ENCODE peak calls at places on chromosomes 1 and 21, in nine cellular contexts. One of them, this sample, is unnamed.
A peak's percentile ranks its signal among the peaks of the same experiment; 100 is the strongest.

GRCh38 chr1:87392241-87393192 is 63.8 kb downstream of the LMO4 start:
- DNase-seq in kidney tubule cell: peak; percentile 87
- DNase-seq in psoas muscle: no peak
- DNase-seq in naive thymus-derived CD8-positive, alpha-beta T cell: no peak
- DNase-seq in posterior cingulate gyrus: no peak
- DNase-seq in CD4-positive, alpha-beta T cell: no peak
- DNase-seq in effector memory CD4-positive, alpha-beta T cell: no peak
- DNase-seq in activated T-cell treated with anti-CD3 and anti-CD28 coated beads, Interleukin-2, amount 50 U/mL, for 72 hours: no peak
- DNase-seq in activated naive CD4-positive, alpha-beta T cell: no peak
- DNase-seq in this sample: peak; percentile 68

GRCh38 chr1:45604239-45604638 is 19.6 kb downstream of the CCDC17 start:
- DNase-seq in kidney tubule cell: no peak
- DNase-seq in psoas muscle: no peak
- DNase-seq in naive thymus-derived CD8-positive, alpha-beta T cell: no peak
- DNase-seq in posterior cingulate gyrus: no peak
- DNase-seq in CD4-positive, alpha-beta T cell: no peak
- DNase-seq in effector memory CD4-positive, alpha-beta T cell: no peak
- DNase-seq in activated T-cell treated with anti-CD3 and anti-CD28 coated beads, Interleukin-2, amount 50 U/mL, for 72 hours: no peak
- DNase-seq in activated naive CD4-positive, alpha-beta T cell: no peak
- DNase-seq in this sample: no peak

GRCh38 chr1:201254625-201255469 is 28.5 kb upstream of the PKP1 start:
- DNase-seq in kidney tubule cell: peak; percentile 53
- DNase-seq in psoas muscle: peak; percentile 83
- DNase-seq in naive thymus-derived CD8-positive, alpha-beta T cell: peak; percentile 40
- DNase-seq in posterior cingulate gyrus: peak; percentile 91
- DNase-seq in CD4-positive, alpha-beta T cell: peak; percentile 37
- DNase-seq in effector memory CD4-positive, alpha-beta T cell: peak; percentile 39
- DNase-seq in activated T-cell treated with anti-CD3 and anti-CD28 coated beads, Interleukin-2, amount 50 U/mL, for 72 hours: peak; percentile 71
- DNase-seq in activated naive CD4-positive, alpha-beta T cell: peak; percentile 64
- DNase-seq in this sample: no peak

GRCh38 chr1:27332536-27333281 is 9.1 kb upstream of the SYTL1 start:
- DNase-seq in kidney tubule cell: peak; percentile 39
- DNase-seq in psoas muscle: peak; percentile 68
- DNase-seq in naive thymus-derived CD8-positive, alpha-beta T cell: peak; percentile 63
- DNase-seq in posterior cingulate gyrus: no peak
- DNase-seq in CD4-positive, alpha-beta T cell: peak; percentile 53
- DNase-seq in effector memory CD4-positive, alpha-beta T cell: peak; percentile 41
- DNase-seq in activated T-cell treated with anti-CD3 and anti-CD28 coated beads, Interleukin-2, amount 50 U/mL, for 72 hours: peak; percentile 63
- DNase-seq in activated naive CD4-positive, alpha-beta T cell: no peak
- DNase-seq in this sample: no peak

GRCh38 chr1:202656951-202657646 is 53.2 kb downstream of the SYT2 start:
- DNase-seq in kidney tubule cell: peak; percentile 35
- DNase-seq in psoas muscle: no peak
- DNase-seq in naive thymus-derived CD8-positive, alpha-beta T cell: no peak
- DNase-seq in posterior cingulate gyrus: no peak
- DNase-seq in CD4-positive, alpha-beta T cell: no peak
- DNase-seq in effector memory CD4-positive, alpha-beta T cell: no peak
- DNase-seq in activated T-cell treated with anti-CD3 and anti-CD28 coated beads, Interleukin-2, amount 50 U/mL, for 72 hours: no peak
- DNase-seq in activated naive CD4-positive, alpha-beta T cell: no peak
- DNase-seq in this sample: no peak

GRCh38 chr21:38699048-38699447 is 106.7 kb upstream of the ETS2 start:
- DNase-seq in kidney tubule cell: no peak
- DNase-seq in psoas muscle: no peak
- DNase-seq in naive thymus-derived CD8-positive, alpha-beta T cell: no peak
- DNase-seq in posterior cingulate gyrus: no peak
- DNase-seq in CD4-positive, alpha-beta T cell: no peak
- DNase-seq in effector memory CD4-positive, alpha-beta T cell: no peak
- DNase-seq in activated T-cell treated with anti-CD3 and anti-CD28 coated beads, Interleukin-2, amount 50 U/mL, for 72 hours: no peak
- DNase-seq in activated naive CD4-positive, alpha-beta T cell: no peak
- DNase-seq in this sample: no peak

GRCh38 chr1:46525253-46525983 is 26.0 kb downstream of the KNCN start:
- DNase-seq in kidney tubule cell: no peak
- DNase-seq in psoas muscle: peak; percentile 33
- DNase-seq in naive thymus-derived CD8-positive, alpha-beta T cell: no peak
- DNase-seq in posterior cingulate gyrus: peak; percentile 46
- DNase-seq in CD4-positive, alpha-beta T cell: no peak
- DNase-seq in effector memory CD4-positive, alpha-beta T cell: no peak
- DNase-seq in activated T-cell treated with anti-CD3 and anti-CD28 coated beads, Interleukin-2, amount 50 U/mL, for 72 hours: no peak
- DNase-seq in activated naive CD4-positive, alpha-beta T cell: no peak
- DNase-seq in this sample: no peak

GRCh38 chr1:57546527-57546926 is 122.7 kb upstream of the DAB1 start:
- DNase-seq in kidney tubule cell: no peak
- DNase-seq in psoas muscle: no peak
- DNase-seq in naive thymus-derived CD8-positive, alpha-beta T cell: no peak
- DNase-seq in posterior cingulate gyrus: no peak
- DNase-seq in CD4-positive, alpha-beta T cell: no peak
- DNase-seq in effector memory CD4-positive, alpha-beta T cell: no peak
- DNase-seq in activated T-cell treated with anti-CD3 and anti-CD28 coated beads, Interleukin-2, amount 50 U/mL, for 72 hours: no peak
- DNase-seq in activated naive CD4-positive, alpha-beta T cell: no peak
- DNase-seq in this sample: no peak

GRCh38 chr1:210294991-210295773 is 33.5 kb upstream of the HHAT start:
- DNase-seq in kidney tubule cell: peak; percentile 13
- DNase-seq in psoas muscle: peak; percentile 61
- DNase-seq in naive thymus-derived CD8-positive, alpha-beta T cell: no peak
- DNase-seq in posterior cingulate gyrus: no peak
- DNase-seq in CD4-positive, alpha-beta T cell: no peak
- DNase-seq in effector memory CD4-positive, alpha-beta T cell: no peak
- DNase-seq in activated T-cell treated with anti-CD3 and anti-CD28 coated beads, Interleukin-2, amount 50 U/mL, for 72 hours: no peak
- DNase-seq in activated naive CD4-positive, alpha-beta T cell: no peak
- DNase-seq in this sample: no peak

GRCh38 chr1:111747282-111747734 is 8.1 kb upstream of the INKA2 start:
- DNase-seq in kidney tubule cell: peak; percentile 78
- DNase-seq in psoas muscle: no peak
- DNase-seq in naive thymus-derived CD8-positive, alpha-beta T cell: peak; percentile 31
- DNase-seq in posterior cingulate gyrus: no peak
- DNase-seq in CD4-positive, alpha-beta T cell: peak; percentile 47
- DNase-seq in effector memory CD4-positive, alpha-beta T cell: peak; percentile 55
- DNase-seq in activated T-cell treated with anti-CD3 and anti-CD28 coated beads, Interleukin-2, amount 50 U/mL, for 72 hours: peak; percentile 79
- DNase-seq in activated naive CD4-positive, alpha-beta T cell: no peak
- DNase-seq in this sample: peak; percentile 63

GRCh38 chr1:164683235-164683634 is 124.3 kb downstream of the PBX1 start:
- DNase-seq in kidney tubule cell: peak; percentile 72
- DNase-seq in psoas muscle: no peak
- DNase-seq in naive thymus-derived CD8-positive, alpha-beta T cell: no peak
- DNase-seq in posterior cingulate gyrus: no peak
- DNase-seq in CD4-positive, alpha-beta T cell: no peak
- DNase-seq in effector memory CD4-positive, alpha-beta T cell: no peak
- DNase-seq in activated T-cell treated with anti-CD3 and anti-CD28 coated beads, Interleukin-2, amount 50 U/mL, for 72 hours: no peak
- DNase-seq in activated naive CD4-positive, alpha-beta T cell: no peak
- DNase-seq in this sample: no peak

GRCh38 chr21:31659286-31660133 is at the start of gene SOD1:
- DNase-seq in kidney tubule cell: peak; percentile 93
- DNase-seq in psoas muscle: peak; percentile 97
- DNase-seq in naive thymus-derived CD8-positive, alpha-beta T cell: peak; percentile 92
- DNase-seq in posterior cingulate gyrus: peak; percentile 100
- DNase-seq in CD4-positive, alpha-beta T cell: peak; percentile 95
- DNase-seq in effector memory CD4-positive, alpha-beta T cell: peak; percentile 93
- DNase-seq in activated T-cell treated with anti-CD3 and anti-CD28 coated beads, Interleukin-2, amount 50 U/mL, for 72 hours: peak; percentile 97
- DNase-seq in activated naive CD4-positive, alpha-beta T cell: peak; percentile 91
- DNase-seq in this sample: peak; percentile 80

GRCh38 chr1:192631749-192632148 is 4.2 kb upstream of the RGS13 start:
- DNase-seq in kidney tubule cell: no peak
- DNase-seq in psoas muscle: no peak
- DNase-seq in naive thymus-derived CD8-positive, alpha-beta T cell: no peak
- DNase-seq in posterior cingulate gyrus: no peak
- DNase-seq in CD4-positive, alpha-beta T cell: no peak
- DNase-seq in effector memory CD4-positive, alpha-beta T cell: no peak
- DNase-seq in activated T-cell treated with anti-CD3 and anti-CD28 coated beads, Interleukin-2, amount 50 U/mL, for 72 hours: no peak
- DNase-seq in activated naive CD4-positive, alpha-beta T cell: no peak
- DNase-seq in this sample: no peak

GRCh38 chr1:51552929-51553807 is 34.1 kb upstream of the EPS15 start:
- DNase-seq in kidney tubule cell: no peak
- DNase-seq in psoas muscle: no peak
- DNase-seq in naive thymus-derived CD8-positive, alpha-beta T cell: no peak
- DNase-seq in posterior cingulate gyrus: no peak
- DNase-seq in CD4-positive, alpha-beta T cell: no peak
- DNase-seq in effector memory CD4-positive, alpha-beta T cell: no peak
- DNase-seq in activated T-cell treated with anti-CD3 and anti-CD28 coated beads, Interleukin-2, amount 50 U/mL, for 72 hours: no peak
- DNase-seq in activated naive CD4-positive, alpha-beta T cell: no peak
- DNase-seq in this sample: no peak

GRCh38 chr1:32828341-32828740 is 10.9 kb downstream of the S100PBP start:
- DNase-seq in kidney tubule cell: peak; percentile 5
- DNase-seq in psoas muscle: no peak
- DNase-seq in naive thymus-derived CD8-positive, alpha-beta T cell: no peak
- DNase-seq in posterior cingulate gyrus: no peak
- DNase-seq in CD4-positive, alpha-beta T cell: no peak
- DNase-seq in effector memory CD4-positive, alpha-beta T cell: no peak
- DNase-seq in activated T-cell treated with anti-CD3 and anti-CD28 coated beads, Interleukin-2, amount 50 U/mL, for 72 hours: no peak
- DNase-seq in activated naive CD4-positive, alpha-beta T cell: no peak
- DNase-seq in this sample: peak; percentile 19

GRCh38 chr1:21625390-21626190 is 43.6 kb downstream of the RAP1GAP start:
- DNase-seq in kidney tubule cell: no peak
- DNase-seq in psoas muscle: no peak
- DNase-seq in naive thymus-derived CD8-positive, alpha-beta T cell: no peak
- DNase-seq in posterior cingulate gyrus: no peak
- DNase-seq in CD4-positive, alpha-beta T cell: no peak
- DNase-seq in effector memory CD4-positive, alpha-beta T cell: no peak
- DNase-seq in activated T-cell treated with anti-CD3 and anti-CD28 coated beads, Interleukin-2, amount 50 U/mL, for 72 hours: no peak
- DNase-seq in activated naive CD4-positive, alpha-beta T cell: no peak
- DNase-seq in this sample: no peak

GRCh38 chr1:21318714-21319159 is 28.5 kb upstream of the ECE1 start:
- DNase-seq in kidney tubule cell: no peak
- DNase-seq in psoas muscle: peak; percentile 96
- DNase-seq in naive thymus-derived CD8-positive, alpha-beta T cell: no peak
- DNase-seq in posterior cingulate gyrus: no peak
- DNase-seq in CD4-positive, alpha-beta T cell: no peak
- DNase-seq in effector memory CD4-positive, alpha-beta T cell: no peak
- DNase-seq in activated T-cell treated with anti-CD3 and anti-CD28 coated beads, Interleukin-2, amount 50 U/mL, for 72 hours: no peak
- DNase-seq in activated naive CD4-positive, alpha-beta T cell: no peak
- DNase-seq in this sample: no peak

GRCh38 chr1:22347854-22348760 is 103.5 kb upstream of the ZBTB40 start:
- DNase-seq in kidney tubule cell: no peak
- DNase-seq in psoas muscle: no peak
- DNase-seq in naive thymus-derived CD8-positive, alpha-beta T cell: no peak
- DNase-seq in posterior cingulate gyrus: peak; percentile 22
- DNase-seq in CD4-positive, alpha-beta T cell: no peak
- DNase-seq in effector memory CD4-positive, alpha-beta T cell: no peak
- DNase-seq in activated T-cell treated with anti-CD3 and anti-CD28 coated beads, Interleukin-2, amount 50 U/mL, for 72 hours: no peak
- DNase-seq in activated naive CD4-positive, alpha-beta T cell: no peak
- DNase-seq in this sample: no peak

GRCh38 chr1:37948841-37949240 is 2.0 kb upstream of the INPP5B start:
- DNase-seq in kidney tubule cell: no peak
- DNase-seq in psoas muscle: peak; percentile 21
- DNase-seq in naive thymus-derived CD8-positive, alpha-beta T cell: no peak
- DNase-seq in posterior cingulate gyrus: no peak
- DNase-seq in CD4-positive, alpha-beta T cell: no peak
- DNase-seq in effector memory CD4-positive, alpha-beta T cell: no peak
- DNase-seq in activated T-cell treated with anti-CD3 and anti-CD28 coated beads, Interleukin-2, amount 50 U/mL, for 72 hours: no peak
- DNase-seq in activated naive CD4-positive, alpha-beta T cell: no peak
- DNase-seq in this sample: no peak

GRCh38 chr1:197614916-197615692 is 160.2 kb downstream of the DENND1B start:
- DNase-seq in kidney tubule cell: peak; percentile 53
- DNase-seq in psoas muscle: no peak
- DNase-seq in naive thymus-derived CD8-positive, alpha-beta T cell: peak; percentile 12
- DNase-seq in posterior cingulate gyrus: no peak
- DNase-seq in CD4-positive, alpha-beta T cell: peak; percentile 3
- DNase-seq in effector memory CD4-positive, alpha-beta T cell: no peak
- DNase-seq in activated T-cell treated with anti-CD3 and anti-CD28 coated beads, Interleukin-2, amount 50 U/mL, for 72 hours: peak; percentile 10
- DNase-seq in activated naive CD4-positive, alpha-beta T cell: no peak
- DNase-seq in this sample: peak; percentile 45

GRCh38 chr21:18153063-18153462 is 91.6 kb upstream of the CHODL start:
- DNase-seq in kidney tubule cell: no peak
- DNase-seq in psoas muscle: no peak
- DNase-seq in naive thymus-derived CD8-positive, alpha-beta T cell: no peak
- DNase-seq in posterior cingulate gyrus: no peak
- DNase-seq in CD4-positive, alpha-beta T cell: no peak
- DNase-seq in effector memory CD4-positive, alpha-beta T cell: no peak
- DNase-seq in activated T-cell treated with anti-CD3 and anti-CD28 coated beads, Interleukin-2, amount 50 U/mL, for 72 hours: no peak
- DNase-seq in activated naive CD4-positive, alpha-beta T cell: no peak
- DNase-seq in this sample: no peak

GRCh38 chr1:151398691-151399065 is 695 bp upstream of the PSMB4 start:
- DNase-seq in kidney tubule cell: no peak
- DNase-seq in psoas muscle: no peak
- DNase-seq in naive thymus-derived CD8-positive, alpha-beta T cell: no peak
- DNase-seq in posterior cingulate gyrus: no peak
- DNase-seq in CD4-positive, alpha-beta T cell: no peak
- DNase-seq in effector memory CD4-positive, alpha-beta T cell: peak; percentile 5
- DNase-seq in activated T-cell treated with anti-CD3 and anti-CD28 coated beads, Interleukin-2, amount 50 U/mL, for 72 hours: no peak
- DNase-seq in activated naive CD4-positive, alpha-beta T cell: no peak
- DNase-seq in this sample: no peak

GRCh38 chr1:246798107-246798506 is 73.9 kb downstream of the SCCPDH start:
- DNase-seq in kidney tubule cell: no peak
- DNase-seq in psoas muscle: no peak
- DNase-seq in naive thymus-derived CD8-positive, alpha-beta T cell: no peak
- DNase-seq in posterior cingulate gyrus: no peak
- DNase-seq in CD4-positive, alpha-beta T cell: no peak
- DNase-seq in effector memory CD4-positive, alpha-beta T cell: no peak
- DNase-seq in activated T-cell treated with anti-CD3 and anti-CD28 coated beads, Interleukin-2, amount 50 U/mL, for 72 hours: no peak
- DNase-seq in activated naive CD4-positive, alpha-beta T cell: no peak
- DNase-seq in this sample: no peak

GRCh38 chr21:42062543-42063022 is 8.5 kb upstream of the UMODL1 start:
- DNase-seq in kidney tubule cell: no peak
- DNase-seq in psoas muscle: peak; percentile 67
- DNase-seq in naive thymus-derived CD8-positive, alpha-beta T cell: peak; percentile 96
- DNase-seq in posterior cingulate gyrus: no peak
- DNase-seq in CD4-positive, alpha-beta T cell: peak; percentile 89
- DNase-seq in effector memory CD4-positive, alpha-beta T cell: peak; percentile 87
- DNase-seq in activated T-cell treated with anti-CD3 and anti-CD28 coated beads, Interleukin-2, amount 50 U/mL, for 72 hours: peak; percentile 89
- DNase-seq in activated naive CD4-positive, alpha-beta T cell: peak; percentile 31
- DNase-seq in this sample: no peak

GRCh38 chr1:109873278-109874175 is 37.1 kb upstream of the CSF1 start:
- DNase-seq in kidney tubule cell: peak; percentile 50
- DNase-seq in psoas muscle: no peak
- DNase-seq in naive thymus-derived CD8-positive, alpha-beta T cell: no peak
- DNase-seq in posterior cingulate gyrus: no peak
- DNase-seq in CD4-positive, alpha-beta T cell: no peak
- DNase-seq in effector memory CD4-positive, alpha-beta T cell: no peak
- DNase-seq in activated T-cell treated with anti-CD3 and anti-CD28 coated beads, Interleukin-2, amount 50 U/mL, for 72 hours: no peak
- DNase-seq in activated naive CD4-positive, alpha-beta T cell: no peak
- DNase-seq in this sample: no peak

GRCh38 chr1:162703708-162704107 is 71.4 kb downstream of the DDR2 start:
- DNase-seq in kidney tubule cell: no peak
- DNase-seq in psoas muscle: peak; percentile 56
- DNase-seq in naive thymus-derived CD8-positive, alpha-beta T cell: no peak
- DNase-seq in posterior cingulate gyrus: no peak
- DNase-seq in CD4-positive, alpha-beta T cell: no peak
- DNase-seq in effector memory CD4-positive, alpha-beta T cell: no peak
- DNase-seq in activated T-cell treated with anti-CD3 and anti-CD28 coated beads, Interleukin-2, amount 50 U/mL, for 72 hours: no peak
- DNase-seq in activated naive CD4-positive, alpha-beta T cell: no peak
- DNase-seq in this sample: no peak

GRCh38 chr1:234782821-234783220 is 172.8 kb upstream of the IRF2BP2 start:
- DNase-seq in kidney tubule cell: peak; percentile 44
- DNase-seq in psoas muscle: no peak
- DNase-seq in naive thymus-derived CD8-positive, alpha-beta T cell: no peak
- DNase-seq in posterior cingulate gyrus: no peak
- DNase-seq in CD4-positive, alpha-beta T cell: no peak
- DNase-seq in effector memory CD4-positive, alpha-beta T cell: no peak
- DNase-seq in activated T-cell treated with anti-CD3 and anti-CD28 coated beads, Interleukin-2, amount 50 U/mL, for 72 hours: no peak
- DNase-seq in activated naive CD4-positive, alpha-beta T cell: no peak
- DNase-seq in this sample: no peak

GRCh38 chr1:7422561-7422960 is 348.5 kb upstream of the VAMP3 start:
- DNase-seq in kidney tubule cell: no peak
- DNase-seq in psoas muscle: no peak
- DNase-seq in naive thymus-derived CD8-positive, alpha-beta T cell: no peak
- DNase-seq in posterior cingulate gyrus: peak; percentile 26
- DNase-seq in CD4-positive, alpha-beta T cell: no peak
- DNase-seq in effector memory CD4-positive, alpha-beta T cell: no peak
- DNase-seq in activated T-cell treated with anti-CD3 and anti-CD28 coated beads, Interleukin-2, amount 50 U/mL, for 72 hours: no peak
- DNase-seq in activated naive CD4-positive, alpha-beta T cell: no peak
- DNase-seq in this sample: no peak

GRCh38 chr1:218496561-218496960 is 151.4 kb downstream of the TGFB2 start:
- DNase-seq in kidney tubule cell: peak; percentile 100
- DNase-seq in psoas muscle: no peak
- DNase-seq in naive thymus-derived CD8-positive, alpha-beta T cell: no peak
- DNase-seq in posterior cingulate gyrus: no peak
- DNase-seq in CD4-positive, alpha-beta T cell: no peak
- DNase-seq in effector memory CD4-positive, alpha-beta T cell: no peak
- DNase-seq in activated T-cell treated with anti-CD3 and anti-CD28 coated beads, Interleukin-2, amount 50 U/mL, for 72 hours: no peak
- DNase-seq in activated naive CD4-positive, alpha-beta T cell: no peak
- DNase-seq in this sample: peak; percentile 100

GRCh38 chr1:10980094-10980577 is 32.3 kb upstream of the TARDBP start:
- DNase-seq in kidney tubule cell: peak; percentile 73
- DNase-seq in psoas muscle: peak; percentile 91
- DNase-seq in naive thymus-derived CD8-positive, alpha-beta T cell: no peak
- DNase-seq in posterior cingulate gyrus: peak; percentile 95
- DNase-seq in CD4-positive, alpha-beta T cell: no peak
- DNase-seq in effector memory CD4-positive, alpha-beta T cell: no peak
- DNase-seq in activated T-cell treated with anti-CD3 and anti-CD28 coated beads, Interleukin-2, amount 50 U/mL, for 72 hours: no peak
- DNase-seq in activated naive CD4-positive, alpha-beta T cell: no peak
- DNase-seq in this sample: no peak

This sample was measured in RCC 7860.